ENCODE peak calls at places on chromosomes 4 and X, in seven cellular contexts. D is frontal cortex; Y is right cardiac atrium; A is posterior cingulate gyrus; P is HTR-8/SVneo; E is CD8-positive, alpha-beta T cell; X is H4. B is an unnamed sample.

GRCh38 chr4:128288689-128289106 is 1.1 kb upstream of the PGRMC2 start:
- DNase-seq in Y (no peak), P (no peak), X (peak), D (no peak), E (no peak), A (no peak), B (no peak)

GRCh38 chr4:14361084-14361483 is 641.2 kb upstream of the CPEB2 start:
- DNase-seq in E (no peak), A (no peak), P (no peak), Y (no peak), D (no peak), X (no peak), B (no peak)

GRCh38 chr4:66639361-66639760 is 905.9 kb downstream of the CENPC start:
- DNase-seq in X (no peak), E (no peak), Y (no peak), A (no peak), D (no peak), P (no peak), B (no peak)

GRCh38 chrX:22171287-22172060 is 101.2 kb upstream of the CBLL2 start:
- DNase-seq in A (no peak), D (no peak), X (no peak), E (no peak), Y (no peak), P (no peak), B (no peak)

GRCh38 chr4:145937990-145938611 is 522 bp downstream of the ZNF827 start:
- DNase-seq in Y (no peak), A (no peak), X (peak), D (no peak), P (peak), E (peak), B (peak)

GRCh38 chrX:111483876-111484275 is 27.6 kb upstream of the SERTM2 start:
- DNase-seq in P (no peak), X (no peak), E (no peak), A (no peak), Y (no peak), D (no peak), B (no peak)

GRCh38 chrX:112851161-112851779 is 10.6 kb upstream of the AMOT start:
- DNase-seq in Y (no peak), E (no peak), A (no peak), X (no peak), D (no peak), P (no peak), B (no peak)

GRCh38 chr4:156829194-156829593 is 142.4 kb downstream of the PDGFC start:
- DNase-seq in A (no peak), X (no peak), E (no peak), D (no peak), Y (peak), P (no peak), B (no peak)

GRCh38 chr4:91089194-91089593 is 962.0 kb downstream of the CCSER1 start:
- DNase-seq in E (no peak), X (no peak), Y (no peak), P (no peak), A (no peak), D (no peak), B (no peak)

GRCh38 chrX:15785176-15785735 is 5.0 kb upstream of the ZRSR2 start:
- DNase-seq in X (no peak), D (no peak), Y (no peak), P (no peak), A (no peak), E (no peak), B (no peak)

GRCh38 chrX:15204130-15204751 is 65.6 kb downstream of the ASB9 start:
- DNase-seq in E (no peak), P (no peak), A (no peak), X (no peak), D (no peak), Y (no peak), B (no peak)

GRCh38 chr4:185396724-185397402 is at the start of gene ANKRD37:
- DNase-seq in D (no peak), A (peak), X (no peak), P (no peak), Y (peak), E (no peak), B (peak)

GRCh38 chr4:95232358-95233156 is 316.2 kb downstream of the UNC5C start:
- DNase-seq in E (no peak), Y (no peak), X (peak), A (peak), D (no peak), P (no peak), B (no peak)

GRCh38 chr4:182748949-182749348 is 168.2 kb downstream of the DCTD start:
- DNase-seq in P (no peak), Y (no peak), X (no peak), D (no peak), E (no peak), A (no peak), B (no peak)

GRCh38 chr4:75831856-75832405 is 70.3 kb downstream of the PPEF2 start:
- DNase-seq in A (no peak), Y (no peak), D (no peak), X (no peak), E (no peak), P (no peak), B (no peak)